ENCODE peak calls at places on chromosomes 2 and 18, in eight cellular contexts. C is mesendoderm; E is GM13977; S is activated T-cell treated with anti-CD3 and anti-CD28 coated beads, Interleukin-2, amount 50 U/mL, for 72 hours; Q is progenitor cell of endocrine pancreas; J is IMR-90; P is GM10248; G is C1 segment of cervical spinal cord. V is an unnamed sample.

GRCh38 chr2:156589381-156590079 is 153.4 kb downstream of the GPD2 start:
- DNase-seq in C (peak), E (peak), S (peak), Q (no peak), J (peak), P (peak), G (no peak), V (no peak)

GRCh38 chr2:71935291-71935848 is 212.3 kb downstream of the CYP26B1 start:
- DNase-seq in C (no peak), E (no peak), S (no peak), Q (no peak), J (no peak), P (peak), G (peak), V (no peak)

GRCh38 chr2:32772623-32773221 is 144.9 kb downstream of the TTC27 start:
- DNase-seq in C (peak), E (peak), S (no peak), Q (peak), J (peak), P (peak), G (no peak), V (peak)

GRCh38 chr2:54581326-54582039 is 125.4 kb downstream of the SPTBN1 start:
- DNase-seq in C (no peak), E (no peak), S (no peak), Q (no peak), J (no peak), P (no peak), G (no peak), V (no peak)

GRCh38 chr18:48801728-48802542 is 148.8 kb downstream of the SMAD7 start:
- DNase-seq in C (no peak), E (no peak), S (no peak), Q (no peak), J (no peak), P (no peak), G (no peak), V (peak)

GRCh38 chr18:23912356-23912755 is 102.2 kb upstream of the TTC39C start:
- DNase-seq in C (peak), E (no peak), S (no peak), Q (no peak), J (peak), P (no peak), G (no peak), V (no peak)

GRCh38 chr2:10278029-10278762 is 24.5 kb upstream of the HPCAL1 start:
- DNase-seq in C (no peak), E (no peak), S (peak), Q (no peak), J (peak), P (no peak), G (peak), V (no peak)

GRCh38 chr2:66171530-66171929 is 263.4 kb upstream of the MEIS1 start:
- DNase-seq in C (no peak), E (no peak), S (no peak), Q (no peak), J (no peak), P (no peak), G (no peak), V (no peak)

GRCh38 chr2:118826093-118826492 is 21.4 kb downstream of the EN1 start:
- DNase-seq in C (no peak), E (no peak), S (no peak), Q (no peak), J (no peak), P (no peak), G (no peak), V (no peak)

GRCh38 chr2:183996825-183997823 is 601.2 kb upstream of the ZNF804A start:
- DNase-seq in C (peak), E (no peak), S (no peak), Q (no peak), J (no peak), P (no peak), G (no peak), V (no peak)

GRCh38 chr2:42105330-42106256 is 57.8 kb downstream of the PKDCC start:
- DNase-seq in C (no peak), E (peak), S (peak), Q (no peak), J (no peak), P (peak), G (peak), V (no peak)

GRCh38 chr2:27201675-27202074 is 10.2 kb upstream of the ATRAID start:
- DNase-seq in C (no peak), E (no peak), S (no peak), Q (no peak), J (no peak), P (no peak), G (no peak), V (no peak)

GRCh38 chr18:68772268-68772667 is 25.6 kb upstream of the CCDC102B start:
- DNase-seq in C (no peak), E (no peak), S (no peak), Q (no peak), J (no peak), P (no peak), G (no peak), V (no peak)

GRCh38 chr2:177422271-177422670 is 29.7 kb downstream of the AGPS start:
- DNase-seq in C (no peak), E (no peak), S (no peak), Q (no peak), J (peak), P (no peak), G (no peak), V (no peak)

GRCh38 chr2:237923507-237924163 is 43.2 kb upstream of the UBE2F start:
- DNase-seq in C (peak), E (peak), S (peak), Q (peak), J (peak), P (peak), G (peak), V (peak)

GRCh38 chr2:238021327-238021726 is 39.5 kb upstream of the SCLY start:
- DNase-seq in C (no peak), E (no peak), S (no peak), Q (no peak), J (peak), P (no peak), G (no peak), V (no peak)

GRCh38 chr2:125167820-125168219 is 1142.7 kb downstream of the CNTNAP5 start:
- DNase-seq in C (no peak), E (no peak), S (no peak), Q (no peak), J (peak), P (no peak), G (no peak), V (no peak)